ENCODE peak calls at places on chromosomes 7 and 10, in seven cellular contexts. One of them, this sample, is unnamed.

GRCh38 chr7:133682364-133683181 is 429.7 kb downstream of the EXOC4 start:
- DNase-seq in A549: no peak
- DNase-seq in HepG2: no peak
- DNase-seq in H1: no peak
- DNase-seq in HCT116: no peak
- DNase-seq in IMR-90: no peak
- DNase-seq in K562: no peak
- DNase-seq in this sample: no peak

GRCh38 chr10:4701016-4701415 is 125.0 kb upstream of the AKR1E2 start:
- DNase-seq in HepG2: no peak
- DNase-seq in A549: no peak
- DNase-seq in H1: no peak
- DNase-seq in HCT116: no peak
- DNase-seq in K562: no peak
- DNase-seq in IMR-90: no peak
- DNase-seq in this sample: no peak

GRCh38 chr10:132306951-132307751 is 599 bp downstream of the STK32C start:
- DNase-seq in H1: no peak
- DNase-seq in A549: peak; percentile 79
- DNase-seq in HCT116: no peak
- DNase-seq in K562: no peak
- DNase-seq in HepG2: peak; percentile 57
- DNase-seq in IMR-90: no peak
- DNase-seq in this sample: no peak

GRCh38 chr7:17339139-17339538 is 40.7 kb downstream of the AHR start:
- DNase-seq in HepG2: no peak
- DNase-seq in K562: no peak
- DNase-seq in HCT116: no peak
- DNase-seq in H1: no peak
- DNase-seq in IMR-90: no peak
- DNase-seq in A549: no peak
- DNase-seq in this sample: no peak

GRCh38 chr7:143285454-143285756 is 647 bp downstream of the TMEM139 start:
- DNase-seq in K562: peak; percentile 14
- DNase-seq in HepG2: peak; percentile 30
- DNase-seq in A549: peak; percentile 66
- DNase-seq in IMR-90: no peak
- DNase-seq in H1: no peak
- DNase-seq in HCT116: no peak
- DNase-seq in this sample: no peak

GRCh38 chr10:77890097-77890496 is 36.5 kb downstream of the DLG5 start:
- DNase-seq in HepG2: no peak
- DNase-seq in HCT116: peak; percentile 43
- DNase-seq in A549: peak; percentile 25
- DNase-seq in H1: peak; percentile 65
- DNase-seq in IMR-90: no peak
- DNase-seq in K562: peak; percentile 47
- DNase-seq in this sample: no peak

GRCh38 chr10:75236178-75236825 is 545 bp upstream of the COMTD1 start:
- DNase-seq in HCT116: no peak
- DNase-seq in HepG2: no peak
- DNase-seq in IMR-90: no peak
- DNase-seq in H1: no peak
- DNase-seq in K562: no peak
- DNase-seq in A549: no peak
- DNase-seq in this sample: no peak

GRCh38 chr10:4775808-4776207 is 50.2 kb upstream of the AKR1E2 start:
- DNase-seq in K562: no peak
- DNase-seq in H1: no peak
- DNase-seq in A549: peak; percentile 60
- DNase-seq in IMR-90: peak; percentile 54
- DNase-seq in HCT116: no peak
- DNase-seq in HepG2: no peak
- DNase-seq in this sample: no peak

GRCh38 chr7:74355091-74355490 is 65.9 kb downstream of the CLIP2 start:
- DNase-seq in HepG2: peak; percentile 20
- DNase-seq in H1: no peak
- DNase-seq in K562: no peak
- DNase-seq in IMR-90: peak; percentile 88
- DNase-seq in A549: peak; percentile 73
- DNase-seq in HCT116: peak; percentile 75
- DNase-seq in this sample: no peak

GRCh38 chr7:51242007-51242691 is 74.5 kb downstream of the COBL start:
- DNase-seq in HCT116: no peak
- DNase-seq in H1: no peak
- DNase-seq in HepG2: no peak
- DNase-seq in K562: no peak
- DNase-seq in A549: peak; percentile 9
- DNase-seq in IMR-90: no peak
- DNase-seq in this sample: no peak

GRCh38 chr10:131002031-131002861 is 309.3 kb downstream of the TCERG1L start:
- DNase-seq in K562: no peak
- DNase-seq in IMR-90: no peak
- DNase-seq in HCT116: no peak
- DNase-seq in H1: peak; percentile 57
- DNase-seq in A549: no peak
- DNase-seq in HepG2: no peak
- DNase-seq in this sample: no peak

GRCh38 chr10:69345890-69346474 is 67.7 kb downstream of the HK1 start:
- DNase-seq in K562: no peak
- DNase-seq in A549: no peak
- DNase-seq in HepG2: no peak
- DNase-seq in IMR-90: no peak
- DNase-seq in H1: no peak
- DNase-seq in HCT116: no peak
- DNase-seq in this sample: no peak

GRCh38 chr10:71840177-71840711 is 10.8 kb downstream of the PSAP start:
- DNase-seq in HepG2: no peak
- DNase-seq in H1: peak; percentile 62
- DNase-seq in HCT116: no peak
- DNase-seq in K562: peak; percentile 48
- DNase-seq in A549: peak; percentile 88
- DNase-seq in IMR-90: peak; percentile 96
- DNase-seq in this sample: no peak

GRCh38 chr7:93719546-93719945 is 145.0 kb upstream of the CALCR start:
- DNase-seq in IMR-90: peak; percentile 34
- DNase-seq in A549: peak; percentile 11
- DNase-seq in HepG2: no peak
- DNase-seq in HCT116: no peak
- DNase-seq in H1: no peak
- DNase-seq in K562: peak; percentile 8
- DNase-seq in this sample: no peak

GRCh38 chr7:81534446-81534845 is 235.4 kb downstream of the HGF start:
- DNase-seq in H1: no peak
- DNase-seq in A549: no peak
- DNase-seq in K562: no peak
- DNase-seq in IMR-90: no peak
- DNase-seq in HCT116: no peak
- DNase-seq in HepG2: no peak
- DNase-seq in this sample: no peak

GRCh38 chr7:137164251-137164650 is 179.3 kb downstream of the PTN start:
- DNase-seq in H1: no peak
- DNase-seq in K562: no peak
- DNase-seq in HepG2: no peak
- DNase-seq in A549: no peak
- DNase-seq in HCT116: no peak
- DNase-seq in IMR-90: no peak
- DNase-seq in this sample: no peak

GRCh38 chr7:69130421-69130820 is 467.9 kb upstream of the AUTS2 start:
- DNase-seq in K562: no peak
- DNase-seq in HepG2: no peak
- DNase-seq in H1: no peak
- DNase-seq in HCT116: no peak
- DNase-seq in IMR-90: no peak
- DNase-seq in A549: no peak
- DNase-seq in this sample: no peak

GRCh38 chr7:18831381-18831901 is 286.0 kb downstream of the TWIST1 start:
- DNase-seq in HCT116: no peak
- DNase-seq in A549: no peak
- DNase-seq in HepG2: no peak
- DNase-seq in K562: no peak
- DNase-seq in IMR-90: peak; percentile 41
- DNase-seq in H1: no peak
- DNase-seq in this sample: no peak

GRCh38 chr10:109783286-109783685 is 140.0 kb downstream of the XPNPEP1 start:
- DNase-seq in K562: no peak
- DNase-seq in HepG2: no peak
- DNase-seq in H1: no peak
- DNase-seq in A549: no peak
- DNase-seq in IMR-90: no peak
- DNase-seq in HCT116: no peak
- DNase-seq in this sample: no peak

GRCh38 chr10:46299531-46300366 is 13.0 kb downstream of the ANTXRL start:
- DNase-seq in A549: no peak
- DNase-seq in H1: no peak
- DNase-seq in IMR-90: no peak
- DNase-seq in HepG2: no peak
- DNase-seq in HCT116: no peak
- DNase-seq in K562: no peak
- DNase-seq in this sample: no peak

GRCh38 chr10:30974773-30975386 is 56.8 kb downstream of the ZNF438 start:
- DNase-seq in HCT116: no peak
- DNase-seq in IMR-90: no peak
- DNase-seq in K562: no peak
- DNase-seq in HepG2: no peak
- DNase-seq in H1: no peak
- DNase-seq in A549: no peak
- DNase-seq in this sample: no peak
- H3K27ac ChIP-seq in HCT116: no peak overlapping the region
- H3K27ac ChIP-seq in IMR-90: no peak overlapping the region
- H3K27ac ChIP-seq in K562: no peak overlapping the region
- H3K27ac ChIP-seq in HepG2: no peak overlapping the region
- H3K27ac ChIP-seq in H1: no peak overlapping the region
- H3K27ac ChIP-seq in A549: no peak overlapping the region
- H3K27ac ChIP-seq in this sample: no peak overlapping the region

DNA sequence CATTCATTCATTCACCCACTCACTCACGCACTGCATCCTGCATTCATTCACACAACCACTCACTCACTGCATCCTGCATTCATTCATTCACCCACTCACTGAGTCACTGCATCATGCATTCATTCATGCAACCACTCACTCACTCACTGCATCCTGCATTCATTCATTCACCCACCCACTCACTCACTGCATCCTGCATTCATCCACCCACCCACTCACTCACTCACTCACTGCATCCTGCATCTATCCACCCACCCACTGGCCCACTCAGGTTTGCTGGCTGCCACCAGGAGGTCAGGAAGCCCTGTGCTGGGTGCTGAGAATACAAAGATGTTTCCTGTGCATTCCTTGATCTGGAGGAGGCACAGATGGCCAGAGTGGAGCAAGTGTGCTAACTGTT is 2.3 kb upstream of the SNX8 start:
- DNase-seq in HepG2: no peak
- DNase-seq in K562: no peak
- DNase-seq in A549: no peak
- DNase-seq in HCT116: no peak
- DNase-seq in H1: no peak
- DNase-seq in IMR-90: no peak
- DNase-seq in this sample: no peak
- H3K4me2 ChIP-seq in HepG2: no peak overlapping the region
- H3K4me2 ChIP-seq in K562: no peak overlapping the region
- H3K4me2 ChIP-seq in A549: no peak overlapping the region
- H3K4me2 ChIP-seq in HCT116: no peak overlapping the region
- H3K4me2 ChIP-seq in H1: no peak overlapping the region
- H3K4me2 ChIP-seq in IMR-90: no peak overlapping the region
- H3K4me2 ChIP-seq in this sample: no peak overlapping the region

DNA sequence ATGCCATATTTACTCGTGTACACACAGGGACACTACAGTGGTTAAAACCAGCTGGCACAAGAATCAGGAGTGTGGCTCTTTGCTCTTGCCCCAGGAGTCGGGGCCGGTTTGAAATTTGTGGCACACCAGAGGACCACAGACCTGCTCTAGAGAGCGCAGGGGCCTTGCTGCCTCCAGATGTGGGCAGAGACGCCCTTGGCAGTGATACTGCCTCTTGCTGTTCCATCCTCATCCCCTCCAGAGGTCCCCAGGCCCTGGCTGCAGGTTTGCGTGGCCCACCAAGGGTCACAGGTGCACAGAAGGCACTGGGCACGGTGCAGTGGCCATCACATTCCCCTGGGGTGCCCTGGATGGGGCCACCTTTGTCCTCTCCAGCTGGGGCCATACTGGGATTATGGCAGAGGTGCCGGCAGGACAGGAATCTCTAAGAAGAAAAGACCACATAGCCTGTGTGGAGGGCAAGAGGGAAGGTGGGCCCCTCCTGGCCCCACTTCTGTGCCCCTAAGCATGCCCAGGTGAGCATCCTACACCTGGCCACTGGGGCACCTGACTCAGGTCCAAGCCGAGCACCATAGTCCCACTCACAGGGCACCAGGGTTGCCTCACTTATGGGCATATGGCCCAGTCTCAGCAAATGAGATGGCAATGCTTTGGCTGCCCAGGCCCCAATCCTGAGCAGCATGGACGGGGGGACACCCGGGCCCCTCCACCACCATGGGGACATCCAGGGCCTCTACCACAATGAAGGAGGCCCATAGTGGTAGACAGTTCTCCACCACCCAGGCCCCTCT is 45.6 kb downstream of the FOXL3 start:
- DNase-seq in K562: no peak
- DNase-seq in A549: no peak
- DNase-seq in HCT116: no peak
- DNase-seq in H1: no peak
- DNase-seq in IMR-90: no peak
- DNase-seq in HepG2: no peak
- DNase-seq in this sample: no peak
- TF ChIP-seq CEBPB in K562: no peak
- TF ChIP-seq CEBPB in A549: no peak
- TF ChIP-seq CEBPB in HCT116: no peak
- TF ChIP-seq CEBPB in H1: no peak
- TF ChIP-seq CEBPB in IMR-90: no peak
- TF ChIP-seq CEBPB in HepG2: no peak
- TF ChIP-seq CEBPB in this sample: no peak

DNA sequence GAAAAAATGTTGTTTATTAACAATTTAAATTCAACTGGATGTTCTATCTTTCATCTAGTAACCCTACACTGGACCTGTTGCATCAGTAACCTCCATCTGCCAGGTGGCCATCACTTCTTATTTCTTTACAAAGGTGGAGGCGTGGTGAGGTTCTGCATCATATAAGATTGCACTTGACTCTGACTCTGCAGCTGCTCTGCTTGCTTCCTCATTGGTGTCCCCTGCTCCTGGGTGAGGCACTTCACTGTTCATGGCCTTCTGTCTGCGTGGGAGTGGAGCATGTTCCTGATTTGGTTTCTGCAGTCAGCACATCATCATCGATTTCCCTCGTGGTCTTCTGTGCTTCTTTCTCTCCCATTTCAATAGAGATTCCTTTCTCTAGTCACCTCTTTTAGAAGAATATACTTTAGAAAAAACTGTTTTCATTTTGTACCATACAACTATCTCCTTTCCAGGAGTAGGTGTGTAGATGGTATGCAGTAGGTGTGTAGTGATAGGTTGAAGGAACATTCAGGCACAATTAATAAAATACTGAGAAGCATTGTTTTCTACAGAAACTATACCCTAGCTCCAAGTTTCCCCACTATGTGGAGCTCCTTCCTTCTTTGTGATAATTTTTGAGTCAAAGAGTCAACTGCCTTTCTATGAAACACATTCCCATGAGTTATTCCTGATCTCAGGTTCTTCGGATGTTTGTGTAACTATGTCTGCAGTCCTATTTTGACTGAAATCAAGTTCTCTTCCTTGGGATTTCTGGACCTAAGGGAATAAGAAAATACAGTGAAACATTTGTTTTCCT is 231.7 kb upstream of the CNTNAP2 start:
- DNase-seq in K562: no peak
- DNase-seq in HCT116: no peak
- DNase-seq in IMR-90: no peak
- DNase-seq in HepG2: no peak
- DNase-seq in H1: no peak
- DNase-seq in A549: no peak
- DNase-seq in this sample: no peak
- H3K27ac ChIP-seq in K562: no peak overlapping the region
- H3K27ac ChIP-seq in HCT116: no peak overlapping the region
- H3K27ac ChIP-seq in IMR-90: no peak overlapping the region
- H3K27ac ChIP-seq in HepG2: no peak overlapping the region
- H3K27ac ChIP-seq in H1: no peak overlapping the region
- H3K27ac ChIP-seq in A549: no peak overlapping the region
- H3K27ac ChIP-seq in this sample: no peak overlapping the region

This sample was measured in GM12878.